ENCODE peak calls at places on chromosomes 5 and 9, in four cellular contexts. One of them, this sample, is unnamed.

GRCh38 chr5:146564036-146564762 is 48.2 kb upstream of the GPR151 start:
- DNase-seq in K562: no peak
- DNase-seq in SK-N-SH: no peak
- DNase-seq in H1: no peak
- DNase-seq in this sample: no peak

GRCh38 chr9:656918-657583 is 184.4 kb upstream of the DMRT1 start:
- DNase-seq in K562: no peak
- DNase-seq in SK-N-SH: no peak
- DNase-seq in H1: no peak
- DNase-seq in this sample: no peak

GRCh38 chr9:110330484-110331115 is 7.1 kb downstream of the TXNDC8 start:
- DNase-seq in K562: no peak
- DNase-seq in SK-N-SH: no peak
- DNase-seq in H1: no peak
- DNase-seq in this sample: no peak

GRCh38 chr5:34734321-34734720 is 78.2 kb downstream of the RAI14 start:
- DNase-seq in K562: no peak
- DNase-seq in SK-N-SH: no peak
- DNase-seq in H1: no peak
- DNase-seq in this sample: no peak

GRCh38 chr5:168424506-168425298 is 61.6 kb upstream of the RARS1 start:
- DNase-seq in K562: no peak
- DNase-seq in SK-N-SH: no peak
- DNase-seq in H1: no peak
- DNase-seq in this sample: no peak

GRCh38 chr5:15510816-15511215 is 10.8 kb downstream of the FBXL7 start:
- DNase-seq in K562: no peak
- DNase-seq in SK-N-SH: no peak
- DNase-seq in H1: no peak
- DNase-seq in this sample: no peak

GRCh38 chr5:465591-466403 is 22.8 kb downstream of the EXOC3 start:
- DNase-seq in K562: no peak
- DNase-seq in SK-N-SH: no peak
- DNase-seq in H1: no peak
- DNase-seq in this sample: peak

GRCh38 chr5:60436518-60436917 is 263.4 kb downstream of the DEPDC1B start:
- DNase-seq in K562: no peak
- DNase-seq in SK-N-SH: no peak
- DNase-seq in H1: no peak
- DNase-seq in this sample: no peak

GRCh38 chr5:126808619-126809018 is 31.7 kb downstream of the LMNB1 start:
- DNase-seq in K562: peak
- DNase-seq in SK-N-SH: peak
- DNase-seq in H1: no peak
- DNase-seq in this sample: no peak

GRCh38 chr5:85049020-85049419 is 664.3 kb upstream of the EDIL3 start:
- DNase-seq in K562: no peak
- DNase-seq in SK-N-SH: no peak
- DNase-seq in H1: no peak
- DNase-seq in this sample: no peak

DNA sequence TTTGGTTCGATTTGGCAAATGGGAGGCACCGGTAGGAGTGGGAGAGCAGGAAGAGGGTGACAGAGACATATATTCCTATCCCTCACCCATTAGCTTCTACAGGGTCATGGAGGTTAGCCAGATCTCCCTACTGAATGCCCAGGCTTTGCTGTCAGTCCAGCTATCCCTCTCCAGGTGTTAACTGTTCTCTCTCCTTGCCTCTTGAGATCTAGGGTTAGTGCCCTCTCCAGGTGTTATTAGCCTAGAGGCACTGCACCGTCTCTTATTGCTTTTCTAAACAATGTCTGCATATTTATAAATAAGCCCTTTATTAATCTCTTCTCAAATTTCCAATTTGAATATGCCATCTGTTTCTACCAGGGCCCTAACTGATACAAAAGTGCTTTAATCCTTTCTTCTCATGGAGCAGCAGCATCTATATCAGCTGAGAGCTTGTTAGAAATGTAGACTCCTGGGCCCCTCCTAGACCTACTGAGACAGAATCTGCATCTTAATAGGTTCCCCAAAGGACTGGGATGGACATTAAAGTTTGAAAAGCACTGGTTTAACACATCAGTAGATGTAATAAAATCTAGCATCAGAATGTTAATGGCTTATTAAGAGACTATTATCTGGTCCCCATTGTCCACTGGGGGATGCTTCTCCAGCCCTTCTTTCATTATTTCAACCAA is 322.5 kb upstream of the SLC24A2 start:
- DNase-seq in K562: no peak
- DNase-seq in SK-N-SH: no peak
- DNase-seq in H1: no peak
- DNase-seq in this sample: no peak
- TF ChIP-seq TEAD4 in K562: no peak
- TF ChIP-seq TEAD4 in SK-N-SH: no peak
- TF ChIP-seq TEAD4 in H1: no peak
- TF ChIP-seq TEAD4 in this sample: no peak

GRCh38 chr5:1791176-1791575 is 8.5 kb downstream of the MRPL36 start:
- DNase-seq in K562: no peak
- DNase-seq in SK-N-SH: no peak
- DNase-seq in H1: no peak
- DNase-seq in this sample: no peak

GRCh38 chr5:1787472-1788047 is 12.1 kb downstream of the MRPL36 start:
- DNase-seq in K562: no peak
- DNase-seq in SK-N-SH: no peak
- DNase-seq in H1: no peak
- DNase-seq in this sample: peak

GRCh38 chr5:1788828-1789227 is 10.8 kb downstream of the MRPL36 start:
- DNase-seq in K562: no peak
- DNase-seq in SK-N-SH: no peak
- DNase-seq in H1: no peak
- DNase-seq in this sample: no peak

GRCh38 chr5:1788200-1788599 is 11.4 kb downstream of the MRPL36 start:
- DNase-seq in K562: no peak
- DNase-seq in SK-N-SH: no peak
- DNase-seq in H1: no peak
- DNase-seq in this sample: no peak

GRCh38 chr5:1789838-1790462 is 9.7 kb downstream of the MRPL36 start:
- DNase-seq in K562: no peak
- DNase-seq in SK-N-SH: no peak
- DNase-seq in H1: no peak
- DNase-seq in this sample: no peak
- TF ChIP-seq TEAD4 in K562: no peak
- TF ChIP-seq TEAD4 in SK-N-SH: peak
- TF ChIP-seq TEAD4 in H1: no peak
- TF ChIP-seq TEAD4 in this sample: no peak

GRCh38 chr9:113674436-113674835 is 201.7 kb upstream of the ZNF618 start:
- DNase-seq in K562: no peak
- DNase-seq in SK-N-SH: no peak
- DNase-seq in H1: no peak
- DNase-seq in this sample: no peak
- TF ChIP-seq TEAD4 in K562: no peak
- TF ChIP-seq TEAD4 in SK-N-SH: no peak
- TF ChIP-seq TEAD4 in H1: no peak
- TF ChIP-seq TEAD4 in this sample: no peak

GRCh38 chr5:62090953-62091352 is 215.1 kb upstream of the KIF2A start:
- DNase-seq in K562: no peak
- DNase-seq in SK-N-SH: no peak
- DNase-seq in H1: no peak
- DNase-seq in this sample: no peak

GRCh38 chr5:62097361-62097760 is 208.6 kb upstream of the KIF2A start:
- DNase-seq in K562: no peak
- DNase-seq in SK-N-SH: no peak
- DNase-seq in H1: no peak
- DNase-seq in this sample: no peak

GRCh38 chr5:62093411-62093810 is 212.6 kb upstream of the KIF2A start:
- DNase-seq in K562: no peak
- DNase-seq in SK-N-SH: no peak
- DNase-seq in H1: no peak
- DNase-seq in this sample: no peak

DNA sequence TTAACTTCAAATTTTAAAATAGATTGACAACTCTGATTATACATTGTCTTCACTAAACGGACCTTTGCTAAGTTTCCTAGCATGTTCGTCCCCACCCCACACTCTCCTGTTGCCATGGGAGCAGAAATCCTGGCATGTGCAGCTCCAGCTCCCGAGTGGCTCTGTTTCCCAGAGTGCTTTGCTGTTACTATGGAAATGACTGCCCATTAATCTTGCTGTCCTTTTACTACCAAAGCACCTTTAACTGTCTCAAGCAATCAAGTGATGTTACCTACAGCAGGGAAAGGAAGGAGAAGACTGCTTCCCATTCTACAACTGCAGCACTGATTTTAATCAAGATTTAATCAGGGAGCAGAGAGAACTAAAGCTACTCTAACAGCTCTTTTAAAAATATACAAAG is 212.0 kb upstream of the KIF2A start:
- DNase-seq in K562: no peak
- DNase-seq in SK-N-SH: peak
- DNase-seq in H1: no peak
- DNase-seq in this sample: no peak
- TF ChIP-seq TEAD4 in K562: no peak
- TF ChIP-seq TEAD4 in SK-N-SH: no peak
- TF ChIP-seq TEAD4 in H1: no peak
- TF ChIP-seq TEAD4 in this sample: no peak

GRCh38 chr5:53882637-53883036 is 322.2 kb downstream of the NDUFS4 start:
- DNase-seq in K562: no peak
- DNase-seq in SK-N-SH: no peak
- DNase-seq in H1: no peak
- DNase-seq in this sample: peak
- TF ChIP-seq TEAD4 in K562: no peak
- TF ChIP-seq TEAD4 in SK-N-SH: no peak
- TF ChIP-seq TEAD4 in H1: peak
- TF ChIP-seq TEAD4 in this sample: no peak

This sample was measured in WTC11.